ENCODE peak calls at places on chromosomes 12 and 14, in seven cellular contexts. O, N, X, A, G, M and D are unnamed samples.

GRCh38 chr12:78418919-78419318 is 445.7 kb upstream of the SYT1 start:
- DNase-seq in A (no peak), N (no peak), G (peak), O (no peak), X (no peak), M (no peak), D (no peak)

GRCh38 chr14:35155962-35156361 is 33.6 kb downstream of the PRORP start:
- DNase-seq in M (no peak), G (no peak), X (peak), A (peak), O (peak), N (peak), D (no peak)

GRCh38 chr12:30687265-30687986 is 8.2 kb downstream of the IPO8 start:
- DNase-seq in M (no peak), A (peak), G (no peak), N (no peak), O (no peak), X (no peak), D (no peak)

GRCh38 chr12:94644141-94644575 is 6.2 kb downstream of the TMCC3 start:
- DNase-seq in A (peak), G (no peak), X (no peak), N (no peak), M (no peak), O (peak), D (no peak)

GRCh38 chr14:71698027-71698426 is 234.2 kb upstream of the RGS6 start:
- DNase-seq in O (no peak), G (no peak), A (no peak), N (no peak), M (no peak), X (no peak), D (no peak)

GRCh38 chr14:67519406-67519805 is 13.7 kb upstream of the PLEKHH1 start:
- DNase-seq in X (no peak), A (no peak), N (no peak), M (no peak), O (no peak), G (no peak), D (no peak)

GRCh38 chr12:110600254-110600653 is 13.7 kb upstream of the TCTN1 start:
- DNase-seq in A (peak), M (peak), O (peak), G (peak), N (peak), X (peak), D (no peak)

GRCh38 chr12:116441292-116441691 is 117.9 kb upstream of the MAP1LC3B2 start:
- DNase-seq in G (no peak), X (no peak), A (peak), M (no peak), N (no peak), O (no peak), D (no peak)

GRCh38 chr14:60061371-60061770 is 30.4 kb upstream of the PCNX4 start:
- DNase-seq in N (no peak), A (peak), G (no peak), M (no peak), X (no peak), O (peak), D (no peak)

GRCh38 chr14:44935155-44935554 is 26.6 kb downstream of the KLHL28 start:
- DNase-seq in A (no peak), X (no peak), G (no peak), N (no peak), O (peak), M (no peak), D (no peak)

GRCh38 chr12:59736786-59737185 is 141.0 kb downstream of the SLC16A7 start:
- DNase-seq in M (no peak), N (peak), A (peak), G (no peak), X (no peak), O (peak), D (no peak)

GRCh38 chr14:44962573-44963528 is 861 bp downstream of the TOGARAM1 start:
- DNase-seq in O (peak), M (no peak), X (peak), A (peak), G (peak), N (peak), D (peak)

GRCh38 chr12:25051583-25052190 is 102.8 kb upstream of the BCAT1 start:
- DNase-seq in X (no peak), G (peak), M (no peak), A (no peak), N (no peak), O (no peak), D (no peak)

GRCh38 chr12:47813491-47814196 is 6.1 kb downstream of the HDAC7 start:
- DNase-seq in X (peak), A (no peak), M (no peak), N (no peak), O (no peak), G (peak), D (peak)

GRCh38 chr12:18483723-18484325 is 222.5 kb downstream of the PIK3C2G start:
- DNase-seq in A (no peak), X (no peak), M (no peak), G (no peak), O (no peak), N (no peak), D (peak)

GRCh38 chr12:77845831-77846230 is 15.1 kb downstream of the NAV3 start:
- DNase-seq in G (no peak), A (peak), M (no peak), O (peak), X (no peak), N (no peak), D (no peak)

GRCh38 chr14:23284654-23285529 is 1.0 kb downstream of the HOMEZ start:
- DNase-seq in G (peak), O (no peak), N (peak), A (peak), M (no peak), X (no peak), D (no peak)

GRCh38 chr14:23285530-23286019 is 357 bp downstream of the HOMEZ start:
- DNase-seq in A (peak), M (no peak), G (no peak), N (no peak), X (peak), O (no peak), D (no peak)

GRCh38 chr14:23281247-23281646 is 4.7 kb downstream of the HOMEZ start:
- DNase-seq in M (no peak), N (no peak), O (no peak), G (no peak), A (no peak), X (no peak), D (no peak)

GRCh38 chr14:23286904-23287479 is 1.1 kb upstream of the HOMEZ start:
- DNase-seq in G (no peak), O (no peak), X (no peak), A (peak), M (no peak), N (no peak), D (no peak)

DNA sequence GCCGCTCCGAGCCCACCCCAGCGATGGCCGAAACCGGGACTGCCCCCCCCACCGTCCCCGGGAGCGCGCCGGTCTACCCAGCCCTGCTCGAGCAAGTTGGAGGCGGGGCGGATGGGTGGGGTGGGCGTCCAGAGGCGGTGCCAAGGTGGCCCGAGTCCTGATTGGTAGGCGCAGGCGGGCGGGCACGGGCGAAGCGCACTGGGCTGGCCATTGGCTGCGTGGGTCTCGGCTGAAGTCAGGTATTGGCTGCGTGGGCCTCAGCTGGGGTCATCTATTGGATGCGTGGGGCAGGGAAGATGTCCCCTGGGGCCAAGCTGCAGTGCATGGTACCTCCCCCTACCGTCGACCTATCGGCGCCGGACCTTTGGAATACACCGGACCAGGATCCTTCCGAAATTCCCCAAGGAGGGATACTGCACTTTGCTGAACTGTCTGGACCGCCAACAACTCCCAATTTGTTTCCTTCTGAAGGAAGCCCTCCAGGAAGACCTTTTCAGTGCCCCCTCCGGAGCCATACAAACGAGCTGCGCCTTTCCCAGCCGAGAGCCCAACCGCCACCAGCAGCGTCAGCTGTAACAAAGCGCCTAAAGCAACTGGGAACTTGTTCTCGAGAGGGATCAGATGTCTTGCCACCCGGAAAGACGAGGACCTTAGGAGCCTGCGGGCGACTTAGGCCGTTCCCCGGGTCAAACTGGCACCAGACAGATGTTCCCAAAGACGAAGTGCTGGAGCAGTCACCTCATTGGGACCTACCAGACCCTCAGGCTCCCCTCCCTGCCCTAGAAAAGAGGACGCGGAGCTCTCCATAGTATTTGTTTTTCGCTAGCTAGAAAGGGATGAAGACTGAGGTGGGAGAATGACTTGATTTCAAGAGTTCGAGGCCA is at the start of gene HOMEZ:
- DNase-seq in G (peak), N (peak), M (peak), A (peak), O (peak), X (peak), D (peak)
- TF ChIP-seq EZH2 in G (no peak), N (no peak), M (no peak), A (no peak), O (no peak), X (no peak), D (no peak)

GRCh38 chr14:103867523-103867953 is 20.2 kb upstream of the PPP1R13B start:
- DNase-seq in G (no peak), N (no peak), M (no peak), X (no peak), A (no peak), O (no peak), D (no peak)
- TF ChIP-seq EZH2phosphoT487 in G (no peak), N (no peak), M (no peak), X (no peak), A (no peak), O (no peak), D (no peak)

GRCh38 chr12:42932937-42933336 is 343.4 kb upstream of the PRICKLE1 start:
- DNase-seq in A (no peak), O (no peak), X (no peak), N (no peak), M (no peak), G (no peak), D (no peak)
- H3K4me2 ChIP-seq in A (no peak), O (no peak), X (no peak), N (peak), M (no peak), G (no peak), D (no peak)

DNA sequence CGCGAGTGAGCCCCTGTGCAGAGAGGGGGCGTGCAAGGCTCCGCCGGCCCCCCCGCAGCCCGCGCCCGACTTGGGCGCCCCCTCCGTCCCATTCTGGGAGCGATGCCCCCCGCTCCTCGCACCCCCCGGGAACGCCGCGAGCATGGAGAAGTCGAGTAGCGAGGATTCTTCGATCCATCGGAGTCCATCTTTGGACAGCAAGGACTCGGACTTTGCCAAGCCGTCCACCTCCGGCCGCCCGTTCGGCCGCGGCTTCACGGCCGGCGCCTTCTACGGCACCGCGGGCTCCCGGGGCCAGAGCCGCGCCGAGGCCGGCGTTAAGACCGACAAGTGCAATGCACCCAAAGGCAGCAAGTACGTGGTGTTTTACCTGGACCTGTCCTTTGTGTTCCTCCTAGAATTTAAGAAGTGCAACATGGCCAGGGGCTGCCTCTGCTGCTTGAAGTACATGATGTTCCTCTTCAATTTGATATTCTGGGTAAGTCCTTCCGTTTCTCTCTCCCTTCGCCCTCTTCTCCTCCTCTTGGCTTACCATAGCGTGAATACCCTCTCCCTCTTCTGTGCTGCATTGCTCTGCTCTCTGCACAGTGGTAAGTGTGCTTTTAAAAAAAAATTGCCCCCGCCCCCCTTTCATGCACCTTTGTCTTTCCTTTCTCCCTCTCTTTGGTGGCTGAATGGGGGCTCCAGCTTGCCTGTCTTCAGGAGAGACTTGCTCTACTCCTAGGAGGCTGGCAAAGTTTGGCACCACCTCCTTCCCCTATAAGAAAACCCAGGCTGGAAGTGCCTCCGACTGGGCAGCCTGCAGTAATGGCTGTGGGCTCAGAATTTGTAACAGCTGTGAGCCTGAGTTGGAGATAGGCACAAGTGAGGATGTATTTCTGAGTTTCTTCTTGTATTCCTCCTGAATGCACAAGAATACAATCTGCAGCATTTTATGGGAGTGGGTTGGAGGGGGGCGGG is 123.9 kb downstream of the TSPAN9 start:
- DNase-seq in G (no peak), X (no peak), A (no peak), N (no peak), M (no peak), O (peak), D (peak)
- TF ChIP-seq EZH2 in G (no peak), X (no peak), A (no peak), N (no peak), M (no peak), O (no peak), D (peak)

DNA sequence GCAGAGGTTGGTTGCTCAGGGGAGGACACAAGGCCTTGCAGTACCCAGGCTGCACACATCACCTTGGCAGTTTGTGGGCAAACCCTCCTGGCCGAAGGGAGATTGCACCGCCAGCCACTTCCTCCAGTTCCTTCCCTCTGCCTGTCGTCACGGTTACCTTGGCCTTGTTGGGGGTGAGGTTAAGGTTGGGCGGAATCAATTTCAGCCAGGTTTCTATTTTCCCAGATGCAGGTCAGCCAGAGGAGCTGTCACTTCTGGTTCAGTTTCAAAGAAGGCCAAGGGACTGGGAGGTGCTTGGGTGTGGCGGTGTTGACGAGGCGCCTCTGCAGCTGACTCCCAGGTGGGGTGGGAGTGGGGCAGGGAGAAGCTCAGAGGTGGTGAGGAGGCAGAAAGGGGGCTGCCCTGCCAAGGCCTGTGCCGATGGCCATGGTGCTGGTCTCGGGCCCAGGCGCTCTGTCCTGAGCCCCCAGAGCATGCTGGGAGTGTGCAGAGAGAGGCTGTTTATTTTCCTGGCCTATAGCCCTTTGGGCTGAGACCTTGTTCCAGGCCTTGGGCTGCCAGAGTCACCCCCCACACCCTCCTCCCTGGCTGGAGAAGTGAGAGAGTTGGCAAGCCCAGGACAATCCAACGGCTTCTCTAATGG is 31.4 kb downstream of the JDP2 start:
- DNase-seq in G (no peak), M (no peak), X (peak), N (no peak), O (no peak), A (no peak), D (no peak)
- TF ChIP-seq EZH2phosphoT487 in G (no peak), M (no peak), X (no peak), N (no peak), O (no peak), A (no peak), D (no peak)

GRCh38 chr14:22627506-22628263 is 16.5 kb downstream of the OR6J1 start:
- DNase-seq in O (no peak), X (peak), N (no peak), G (no peak), A (no peak), M (no peak), D (no peak)

GRCh38 chr14:22622220-22622619 is 21.9 kb downstream of the OR6J1 start:
- DNase-seq in O (peak), N (no peak), A (peak), X (no peak), G (no peak), M (no peak), D (no peak)

GRCh38 chr14:22626590-22626989 is 17.6 kb downstream of the OR6J1 start:
- DNase-seq in G (no peak), O (no peak), X (peak), A (no peak), N (no peak), M (no peak), D (no peak)

DNA sequence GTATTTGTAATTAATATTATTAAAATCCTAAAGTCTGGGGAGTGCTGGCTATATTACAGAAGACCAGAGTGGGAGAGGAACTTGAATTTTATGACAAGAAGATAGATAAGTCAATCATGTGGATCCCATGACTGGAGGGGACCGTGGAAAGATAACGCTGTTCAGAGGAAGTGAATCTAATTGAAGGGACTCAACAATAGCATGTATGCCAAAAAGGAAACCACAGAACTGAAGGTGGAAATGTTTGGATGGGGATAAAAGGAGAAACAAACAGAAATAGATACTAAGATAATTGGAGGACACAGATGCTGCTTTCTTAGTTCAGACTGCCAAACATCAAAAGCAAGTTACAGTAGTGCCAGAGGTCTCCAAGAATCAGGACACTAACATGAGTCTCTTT is 21.1 kb downstream of the OR6J1 start:
- DNase-seq in M (no peak), N (no peak), A (no peak), O (no peak), G (no peak), X (no peak), D (no peak)
- H3K4me2 ChIP-seq in M (no peak), N (no peak), A (no peak), O (no peak), G (no peak), X (no peak), D (no peak)

GRCh38 chr12:13976880-13977279 is 4.5 kb downstream of the GRIN2B start:
- DNase-seq in G (no peak), O (no peak), A (no peak), X (no peak), M (no peak), N (no peak), D (no peak)

GRCh38 chr12:13980548-13981295 is 680 bp downstream of the GRIN2B start:
- DNase-seq in O (no peak), X (peak), A (no peak), G (no peak), M (no peak), N (peak), D (peak)

GRCh38 chr12:13982010-13982409 is 608 bp upstream of the GRIN2B start:
- DNase-seq in X (peak), M (peak), G (no peak), A (peak), N (peak), O (no peak), D (peak)

GRCh38 chr12:13986031-13986430 is 4.6 kb upstream of the GRIN2B start:
- DNase-seq in X (no peak), N (no peak), O (no peak), M (peak), A (no peak), G (no peak), D (no peak)

GRCh38 chr12:13981296-13981962 is at the start of gene GRIN2B:
- DNase-seq in M (peak), A (no peak), O (no peak), G (no peak), X (peak), N (peak), D (peak)
- TF ChIP-seq EZH2 in M (no peak), A (peak), O (no peak), G (no peak), X (peak), N (peak), D (peak)

DNA sequence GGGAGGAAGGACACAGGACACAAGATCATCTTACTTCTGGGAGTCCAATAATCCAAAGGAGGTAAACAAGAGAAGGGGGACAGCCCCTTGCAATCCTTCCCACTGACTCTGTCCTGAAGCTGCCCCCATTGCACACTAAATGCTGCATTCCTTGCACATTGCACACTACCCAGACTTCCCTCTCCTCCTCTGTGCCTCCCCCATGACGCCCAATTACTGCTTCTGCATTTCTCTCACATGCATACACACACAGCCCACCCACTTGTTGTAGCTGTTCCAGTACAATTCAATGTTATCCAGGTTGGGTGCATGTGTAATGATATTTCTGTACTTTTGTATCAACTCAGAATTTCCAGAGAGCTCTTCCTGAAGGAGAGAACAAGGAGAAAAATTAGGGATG is 5.5 kb downstream of the NDRG2 start:
- DNase-seq in O (no peak), N (no peak), X (no peak), G (no peak), M (no peak), A (peak), D (no peak)
- TF ChIP-seq EZH2phosphoT487 in O (no peak), N (no peak), X (no peak), G (no peak), M (no peak), A (no peak), D (no peak)

DNA sequence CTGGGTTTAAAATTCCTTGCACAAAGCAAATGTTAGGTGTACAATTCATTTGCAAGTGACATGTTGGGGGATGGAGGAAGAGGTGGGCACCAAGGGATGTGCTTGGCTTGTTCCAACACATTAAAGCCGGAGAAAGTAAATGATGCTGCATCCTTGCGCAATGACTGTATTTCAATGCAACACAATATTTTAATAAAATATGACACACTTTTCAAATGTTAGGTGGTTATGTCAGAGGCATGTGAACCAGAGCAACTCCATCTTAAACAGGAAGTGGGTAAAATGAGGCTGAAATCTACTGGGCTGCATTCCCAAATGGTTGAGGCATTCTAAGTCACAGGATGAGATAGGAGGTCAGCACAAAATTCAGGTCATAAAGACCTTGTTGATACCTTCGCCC is 53.6 kb upstream of the ARHGAP5 start:
- DNase-seq in G (no peak), M (no peak), A (no peak), N (no peak), O (no peak), X (no peak), D (no peak)
- H3K4me2 ChIP-seq in G (no peak), M (no peak), A (no peak), N (no peak), O (no peak), X (no peak), D (no peak)

GRCh38 chr14:28754209-28754985 is 12.2 kb upstream of the FOXG1 start:
- DNase-seq in A (peak), O (peak), X (peak), G (peak), N (peak), M (no peak), D (peak)
- TF ChIP-seq EZH2 in A (no peak), O (no peak), X (peak), G (no peak), N (peak), M (no peak), D (no peak)